ENCODE peak calls at places on chromosomes 2 and 18, in nine cellular contexts. S, Y, E, M, R, L, G, I and C are unnamed samples.

GRCh38 chr2:74037379-74037860 is 52.7 kb downstream of the TET3 start:
- DNase-seq in S (no peak), Y (peak; percentile 34), E (no peak), M (no peak), R (no peak), L (no peak), G (no peak), I (no peak), C (no peak)

GRCh38 chr18:34760444-34760843 is 50.3 kb downstream of the DTNA start:
- DNase-seq in S (no peak), Y (no peak), E (peak; percentile 27), M (no peak), R (no peak), L (no peak), G (no peak), I (peak; percentile 33), C (no peak)

GRCh38 chr2:263774-264492 is at the start of gene SH3YL1:
- DNase-seq in S (peak; percentile 87), Y (peak; percentile 56), E (peak; percentile 6), M (peak; percentile 71), R (peak; percentile 72), L (peak; percentile 87), G (peak; percentile 80), I (no peak), C (no peak)

GRCh38 chr2:236592821-236593220 is 23.2 kb downstream of the ACKR3 start:
- DNase-seq in S (no peak), Y (no peak), E (peak; percentile 34), M (no peak), R (no peak), L (peak; percentile 65), G (no peak), I (no peak), C (no peak)

GRCh38 chr18:21183670-21184069 is 58.4 kb upstream of the GREB1L start:
- DNase-seq in S (no peak), Y (no peak), E (no peak), M (no peak), R (no peak), L (no peak), G (peak; percentile 7), I (no peak), C (no peak)

GRCh38 chr2:162123806-162124758 is 28.0 kb downstream of the GCG start:
- DNase-seq in S (no peak), Y (peak; percentile 54), E (no peak), M (no peak), R (peak; percentile 57), L (no peak), G (no peak), I (no peak), C (no peak)

GRCh38 chr2:143428700-143429099 is 299.5 kb downstream of the ARHGAP15 start:
- DNase-seq in S (no peak), Y (peak; percentile 16), E (no peak), M (no peak), R (no peak), L (no peak), G (no peak), I (no peak), C (peak; percentile 6)

GRCh38 chr2:216016581-216016980 is 3.2 kb upstream of the MREG start:
- DNase-seq in S (no peak), Y (no peak), E (no peak), M (no peak), R (no peak), L (no peak), G (no peak), I (no peak), C (no peak)

GRCh38 chr2:240818543-240819403 is 1.2 kb downstream of the KIF1A start:
- DNase-seq in S (no peak), Y (no peak), E (no peak), M (no peak), R (no peak), L (peak; percentile 20), G (no peak), I (peak; percentile 10), C (no peak)

GRCh38 chr2:201127570-201127969 is 11.6 kb downstream of the CFLAR start:
- DNase-seq in S (no peak), Y (peak; percentile 94), E (peak; percentile 38), M (no peak), R (no peak), L (no peak), G (no peak), I (no peak), C (peak; percentile 91)

GRCh38 chr2:163563336-163563735 is 172.5 kb downstream of the FIGN start:
- DNase-seq in S (no peak), Y (no peak), E (no peak), M (no peak), R (no peak), L (no peak), G (no peak), I (no peak), C (no peak)

GRCh38 chr18:46073474-46074331 is 1.6 kb upstream of the PSTPIP2 start:
- DNase-seq in S (no peak), Y (peak; percentile 81), E (peak; percentile 64), M (no peak), R (peak; percentile 65), L (peak; percentile 35), G (peak; percentile 31), I (no peak), C (peak; percentile 7)

DNA sequence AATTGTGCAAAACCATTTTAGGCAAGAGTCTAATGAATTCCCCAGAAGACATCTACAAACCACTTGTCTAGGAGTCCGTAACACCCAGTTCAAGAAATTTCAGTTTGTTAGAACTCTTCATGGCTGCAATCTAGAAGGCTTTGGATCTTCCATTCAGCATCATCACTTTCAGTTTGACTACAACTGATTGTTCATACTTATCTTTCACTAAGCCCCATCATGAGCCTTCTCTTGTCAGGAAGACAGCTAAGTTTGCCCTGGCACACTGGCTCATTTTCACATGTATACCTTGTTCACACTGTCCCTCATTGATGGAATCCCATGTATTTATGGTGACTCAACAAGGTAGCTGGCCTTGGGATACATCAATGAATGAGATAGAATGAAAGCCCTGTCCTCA is 898.4 kb upstream of the CELF4 start:
- DNase-seq in S (no peak), Y (no peak), E (no peak), M (no peak), R (no peak), L (no peak), G (no peak), I (no peak), C (no peak)
- H3K9me3 ChIP-seq in S (no peaks in the 10 kb centered on the region), Y (no peaks in the 10 kb centered on the region), E (no peaks in the 10 kb centered on the region), M (no peaks in the 10 kb centered on the region), R (no peaks in the 10 kb centered on the region), L (no peaks in the 10 kb centered on the region), G (no peaks in the 10 kb centered on the region), I (no peaks in the 10 kb centered on the region), C (no peaks in the 10 kb centered on the region)

GRCh38 chr2:178478102-178478441 is 328 bp downstream of the FKBP7 start:
- DNase-seq in S (no peak), Y (peak; percentile 68), E (no peak), M (peak; percentile 60), R (no peak), L (no peak), G (no peak), I (no peak), C (no peak)

GRCh38 chr2:178478442-178479274 is at the start of gene FKBP7:
- DNase-seq in S (peak; percentile 92), Y (peak; percentile 96), E (peak; percentile 86), M (peak; percentile 95), R (peak; percentile 81), L (peak; percentile 88), G (peak; percentile 85), I (peak; percentile 89), C (peak; percentile 83)

GRCh38 chr2:178474560-178474959 is 3.8 kb downstream of the FKBP7 start:
- DNase-seq in S (no peak), Y (no peak), E (no peak), M (no peak), R (no peak), L (no peak), G (no peak), I (no peak), C (no peak)

GRCh38 chr2:178477443-178478099 is 829 bp downstream of the FKBP7 start:
- DNase-seq in S (no peak), Y (no peak), E (no peak), M (no peak), R (no peak), L (no peak), G (no peak), I (no peak), C (no peak)

GRCh38 chr2:178476477-178476876 is 1.9 kb downstream of the FKBP7 start:
- DNase-seq in S (no peak), Y (no peak), E (no peak), M (no peak), R (no peak), L (no peak), G (no peak), I (no peak), C (no peak)
- H3K4me3 ChIP-seq in S (no peak overlapping the region), Y (no peak overlapping the region), E (no peak overlapping the region), M (no peak overlapping the region), R (no peak overlapping the region), L (no peak overlapping the region), G (no peak overlapping the region), I (no peak overlapping the region), C (no peak overlapping the region)

GRCh38 chr2:60585276-60585675 is 31.8 kb upstream of the BCL11A start:
- DNase-seq in S (no peak), Y (no peak), E (no peak), M (no peak), R (no peak), L (no peak), G (no peak), I (no peak), C (no peak)

GRCh38 chr2:60581461-60582282 is 28.2 kb upstream of the BCL11A start:
- DNase-seq in S (peak; percentile 85), Y (peak; percentile 84), E (peak; percentile 23), M (peak; percentile 74), R (peak; percentile 57), L (peak; percentile 77), G (peak; percentile 58), I (peak; percentile 66), C (peak; percentile 53)

GRCh38 chr2:60589093-60589492 is 35.6 kb upstream of the BCL11A start:
- DNase-seq in S (no peak), Y (no peak), E (no peak), M (no peak), R (no peak), L (no peak), G (no peak), I (no peak), C (no peak)

GRCh38 chr2:60586081-60586480 is 32.6 kb upstream of the BCL11A start:
- DNase-seq in S (no peak), Y (no peak), E (no peak), M (no peak), R (no peak), L (no peak), G (no peak), I (no peak), C (no peak)

GRCh38 chr2:60583604-60584003 is 30.1 kb upstream of the BCL11A start:
- DNase-seq in S (no peak), Y (no peak), E (no peak), M (no peak), R (no peak), L (no peak), G (no peak), I (no peak), C (no peak)
- H3K27me3 ChIP-seq in S (peaks cover 27% of the 10 kb centered on the region), Y (peaks cover 44% of the 10 kb centered on the region), E (peaks cover 44% of the 10 kb centered on the region), M (no peaks in the 10 kb centered on the region), R (peaks cover 14% of the 10 kb centered on the region), L (peaks cover 8% of the 10 kb centered on the region), G (peaks cover 97% of the 10 kb centered on the region), I (peaks cover 86% of the 10 kb centered on the region), C (peaks cover 3% of the 10 kb centered on the region)

GRCh38 chr2:47499093-47499492 is 96.1 kb downstream of the MSH2 start:
- DNase-seq in S (no peak), Y (no peak), E (no peak), M (no peak), R (no peak), L (no peak), G (no peak), I (no peak), C (no peak)
- H3K9me3 ChIP-seq in S (no peaks in the 10 kb centered on the region), Y (no peaks in the 10 kb centered on the region), E (no peaks in the 10 kb centered on the region), M (no peaks in the 10 kb centered on the region), R (no peaks in the 10 kb centered on the region), L (no peaks in the 10 kb centered on the region), G (peaks cover 4% of the 10 kb centered on the region), I (peaks cover 10% of the 10 kb centered on the region), C (peaks cover 10% of the 10 kb centered on the region)